ENCODE peak calls at places on chromosomes 13 and 19, in six cellular contexts. A, P, Q, Z, F and D are unnamed samples.

GRCh38 chr13:27263438-27263837 is 7.2 kb upstream of the RASL11A start:
- DNase-seq in A (no peak), P (no peak), Q (no peak), Z (no peak), F (no peak), D (no peak)

GRCh38 chr19:5086725-5087439 is 118.0 kb downstream of the KDM4B start:
- DNase-seq in A (no peak), P (no peak), Q (no peak), Z (no peak), F (no peak), D (no peak)

GRCh38 chr19:19021115-19021514 is 12.2 kb downstream of the SUGP2 start:
- DNase-seq in A (no peak), P (no peak), Q (no peak), Z (no peak), F (no peak), D (no peak)

GRCh38 chr13:82216165-82216564 is 1666.1 kb downstream of the SLITRK1 start:
- DNase-seq in A (no peak), P (no peak), Q (no peak), Z (no peak), F (no peak), D (no peak)

GRCh38 chr19:50906217-50906616 is 5.0 kb downstream of the KLK4 start:
- DNase-seq in A (no peak), P (peak; percentile 50), Q (no peak), Z (peak; percentile 46), F (peak; percentile 30), D (peak; percentile 57)

GRCh38 chr13:76729690-76730089 is 156.5 kb downstream of the KCTD12 start:
- DNase-seq in A (no peak), P (no peak), Q (no peak), Z (no peak), F (no peak), D (no peak)

GRCh38 chr13:34349091-34349722 is 531.3 kb downstream of the RFC3 start:
- DNase-seq in A (peak; percentile 50), P (no peak), Q (peak; percentile 99), Z (no peak), F (no peak), D (no peak)

GRCh38 chr13:42815686-42816085 is 34.3 kb downstream of the FAM216B start:
- DNase-seq in A (no peak), P (no peak), Q (no peak), Z (no peak), F (no peak), D (no peak)

GRCh38 chr19:12985049-12985776 is 10.1 kb upstream of the NFIX start:
- DNase-seq in A (no peak), P (no peak), Q (no peak), Z (no peak), F (no peak), D (no peak)

GRCh38 chr13:47708386-47708785 is 292.7 kb downstream of the SUCLA2 start:
- DNase-seq in A (no peak), P (no peak), Q (peak; percentile 17), Z (no peak), F (no peak), D (no peak)

GRCh38 chr13:48311223-48311622 is 7.7 kb downstream of the RB1 start:
- DNase-seq in A (no peak), P (no peak), Q (no peak), Z (no peak), F (no peak), D (no peak)

GRCh38 chr19:39398297-39398864 is 7.2 kb downstream of the MED29 start:
- DNase-seq in A (peak; percentile 21), P (no peak), Q (peak; percentile 66), Z (no peak), F (no peak), D (peak; percentile 61)

GRCh38 chr13:25872871-25873607 is 178.8 kb downstream of the SHISA2 start:
- DNase-seq in A (no peak), P (no peak), Q (no peak), Z (no peak), F (no peak), D (no peak)

GRCh38 chr19:45601115-45601514 is 897 bp downstream of the GPR4 start:
- DNase-seq in A (no peak), P (no peak), Q (no peak), Z (no peak), F (no peak), D (no peak)

GRCh38 chr13:78190296-78190695 is 271.7 kb upstream of the EDNRB start:
- DNase-seq in A (no peak), P (no peak), Q (no peak), Z (no peak), F (no peak), D (no peak)

GRCh38 chr19:1762243-1763140 is 9.2 kb downstream of the ONECUT3 start:
- DNase-seq in A (no peak), P (no peak), Q (no peak), Z (no peak), F (no peak), D (no peak)

GRCh38 chr13:111873676-111874178 is 193.2 kb upstream of the SOX1 start:
- DNase-seq in A (no peak), P (no peak), Q (no peak), Z (no peak), F (no peak), D (no peak)

GRCh38 chr13:23506821-23507210 is 63.4 kb upstream of the TNFRSF19 start:
- DNase-seq in A (peak; percentile 68), P (no peak), Q (peak; percentile 70), Z (no peak), F (no peak), D (no peak)

GRCh38 chr19:44694184-44694579 is 4.8 kb upstream of the CEACAM16 start:
- DNase-seq in A (no peak), P (no peak), Q (no peak), Z (no peak), F (no peak), D (no peak)

GRCh38 chr13:41029629-41030028 is 10.5 kb upstream of the ELF1 start:
- DNase-seq in A (no peak), P (no peak), Q (no peak), Z (no peak), F (no peak), D (no peak)

GRCh38 chr19:50669319-50670101 is 20.3 kb downstream of the C19orf81 start:
- DNase-seq in A (no peak), P (no peak), Q (no peak), Z (peak; percentile 59), F (peak; percentile 58), D (peak; percentile 73)

GRCh38 chr13:98174321-98174720 is 2.7 kb downstream of the RNF113B start:
- DNase-seq in A (no peak), P (no peak), Q (no peak), Z (no peak), F (no peak), D (no peak)

GRCh38 chr19:51367565-51368365 is 1.0 kb downstream of the CLDND2 start:
- DNase-seq in A (peak; percentile 92), P (peak; percentile 99), Q (peak; percentile 92), Z (peak; percentile 99), F (peak; percentile 88), D (peak; percentile 99)

GRCh38 chr13:44273991-44274810 is 99.4 kb upstream of the SERP2 start:
- DNase-seq in A (peak; percentile 34), P (no peak), Q (no peak), Z (peak; percentile 55), F (no peak), D (peak; percentile 59)

GRCh38 chr13:19810996-19811881 is 28.5 kb upstream of the PSPC1 start:
- DNase-seq in A (no peak), P (no peak), Q (no peak), Z (no peak), F (no peak), D (no peak)

GRCh38 chr13:60112771-60113170 is 51.0 kb downstream of the DIAPH3 start:
- DNase-seq in A (peak; percentile 7), P (no peak), Q (no peak), Z (no peak), F (no peak), D (no peak)

GRCh38 chr13:77871596-77871995 is 47.0 kb downstream of the EDNRB start:
- DNase-seq in A (no peak), P (no peak), Q (no peak), Z (no peak), F (no peak), D (no peak)

GRCh38 chr19:13978306-13978705 is 26.0 kb downstream of the DCAF15 start:
- DNase-seq in A (no peak), P (peak; percentile 85), Q (no peak), Z (no peak), F (no peak), D (no peak)

GRCh38 chr19:3019211-3019854 is 9.7 kb downstream of the TLE2 start:
- DNase-seq in A (no peak), P (no peak), Q (no peak), Z (no peak), F (no peak), D (no peak)

GRCh38 chr19:18708452-18709231 is 25.2 kb downstream of the CRTC1 start:
- DNase-seq in A (no peak), P (no peak), Q (no peak), Z (no peak), F (no peak), D (no peak)

GRCh38 chr19:29262085-29262484 is 49.1 kb upstream of the UQCRFS1 start:
- DNase-seq in A (no peak), P (no peak), Q (no peak), Z (no peak), F (no peak), D (no peak)

GRCh38 chr13:61463027-61463426 is 47.4 kb upstream of the PCDH20 start:
- DNase-seq in A (no peak), P (no peak), Q (no peak), Z (no peak), F (no peak), D (no peak)

GRCh38 chr13:43908156-43909126 is 28.7 kb downstream of the LACC1 start:
- DNase-seq in A (peak; percentile 36), P (peak; percentile 12), Q (no peak), Z (no peak), F (peak; percentile 6), D (no peak)

GRCh38 chr13:37138169-37138568 is 32.7 kb upstream of the CSNK1A1L start:
- DNase-seq in A (no peak), P (no peak), Q (no peak), Z (no peak), F (no peak), D (no peak)